ENCODE peak calls at places on chromosomes 11 and 22, in four cellular contexts. V is right lobe of liver, F is ovary, Q is GM12891. T is an unnamed sample.

GRCh38 chr11:47302853-47303252 is 32.9 kb downstream of the MADD start:
- DNase-seq in V (no peak), Q (no peak), F (no peak), T (no peak)

GRCh38 chr11:79512706-79513469 is 72.1 kb upstream of the TENM4 start:
- DNase-seq in F (no peak), Q (no peak), V (no peak), T (no peak)

GRCh38 chr11:1876361-1877063 is 15.2 kb downstream of the PRR33 start:
- DNase-seq in V (peak; percentile 56), Q (peak; percentile 63), F (peak; percentile 86), T (no peak)

GRCh38 chr11:11347583-11347982 is 5.5 kb downstream of the CSNK2A3 start:
- DNase-seq in V (no peak), F (peak; percentile 59), Q (no peak), T (no peak)

GRCh38 chr11:14644396-14645246 is 1.0 kb downstream of the PDE3B start:
- DNase-seq in V (peak; percentile 63), Q (peak; percentile 22), F (peak; percentile 48), T (no peak)

GRCh38 chr11:42311944-42312343 is 852.5 kb upstream of the LRRC4C start:
- DNase-seq in Q (no peak), F (no peak), V (no peak), T (no peak)

GRCh38 chr11:45322891-45323597 is 36.9 kb upstream of the SYT13 start:
- DNase-seq in V (no peak), F (no peak), Q (no peak), T (no peak)

GRCh38 chr11:135006800-135007199 is 594.8 kb upstream of the B3GAT1 start:
- DNase-seq in F (no peak), Q (no peak), V (no peak), T (no peak)

GRCh38 chr11:105732611-105733010 is 122.7 kb downstream of the GRIA4 start:
- DNase-seq in Q (no peak), F (no peak), V (no peak), T (no peak)

GRCh38 chr11:96483550-96483949 is 93.7 kb downstream of the JRKL start:
- DNase-seq in Q (no peak), V (no peak), F (no peak), T (no peak)

GRCh38 chr11:11149671-11150459 is 203.2 kb downstream of the CSNK2A3 start:
- DNase-seq in F (no peak), Q (no peak), V (no peak), T (no peak)

GRCh38 chr22:29113329-29113728 is 40.5 kb downstream of the KREMEN1 start:
- DNase-seq in F (no peak), Q (no peak), V (no peak), T (no peak)

GRCh38 chr22:31954535-31955326 is 10.4 kb downstream of the YWHAH start:
- DNase-seq in F (peak; percentile 13), V (no peak), Q (no peak), T (no peak)

GRCh38 chr22:19174106-19175025 is 4.2 kb downstream of the SLC25A1 start:
- DNase-seq in F (peak; percentile 56), Q (no peak), V (peak; percentile 89), T (peak; percentile 72)

GRCh38 chr22:19172213-19173046 is 6.1 kb downstream of the SLC25A1 start:
- DNase-seq in Q (no peak), F (no peak), V (no peak), T (no peak)

GRCh38 chr22:19175602-19176174 is 2.8 kb downstream of the SLC25A1 start:
- DNase-seq in V (peak; percentile 74), Q (no peak), F (no peak), T (no peak)

GRCh38 chr22:19175026-19175601 is 3.4 kb downstream of the SLC25A1 start:
- DNase-seq in Q (no peak), F (no peak), V (no peak), T (no peak)

GRCh38 chr22:19173047-19174035 is 5.2 kb downstream of the SLC25A1 start:
- DNase-seq in Q (no peak), V (no peak), F (no peak), T (no peak)
- TF ChIP-seq POLR2A in Q (peak; percentile 52), V (no peak), F (no peak), T (no peak)

GRCh38 chr22:39658806-39659463 is 88.4 kb downstream of the CACNA1I start:
- DNase-seq in V (no peak), Q (no peak), F (no peak), T (no peak)

GRCh38 chr22:39662677-39663034 is 92.1 kb downstream of the CACNA1I start:
- DNase-seq in V (no peak), Q (no peak), F (no peak), T (no peak)

GRCh38 chr22:39663751-39664150 is 93.2 kb downstream of the CACNA1I start:
- DNase-seq in V (no peak), Q (no peak), F (no peak), T (no peak)

GRCh38 chr22:39661842-39662676 is 91.5 kb downstream of the CACNA1I start:
- DNase-seq in F (no peak), Q (no peak), V (no peak), T (no peak)

DNA sequence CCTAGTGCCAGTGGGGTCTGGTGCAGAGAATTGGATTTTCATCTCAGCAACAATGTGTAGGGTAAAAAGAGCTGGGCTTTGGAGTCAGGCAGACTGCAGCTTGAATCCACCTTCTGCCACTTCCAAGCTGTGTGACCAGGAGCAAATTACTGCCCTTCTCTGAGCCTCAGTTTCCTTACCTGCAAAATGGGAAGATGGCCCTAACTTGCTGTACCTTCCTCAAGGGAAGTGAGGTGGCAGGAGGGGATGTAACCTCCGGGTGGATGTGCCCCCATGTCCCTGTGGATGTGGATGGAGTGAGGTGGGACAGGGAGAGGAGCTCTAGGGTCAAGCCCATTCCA is 90.9 kb downstream of the CACNA1I start:
- DNase-seq in V (no peak), Q (no peak), F (no peak), T (no peak)
- TF ChIP-seq POLR2A in V (no peak), Q (no peak), F (no peak), T (no peak)

DNA sequence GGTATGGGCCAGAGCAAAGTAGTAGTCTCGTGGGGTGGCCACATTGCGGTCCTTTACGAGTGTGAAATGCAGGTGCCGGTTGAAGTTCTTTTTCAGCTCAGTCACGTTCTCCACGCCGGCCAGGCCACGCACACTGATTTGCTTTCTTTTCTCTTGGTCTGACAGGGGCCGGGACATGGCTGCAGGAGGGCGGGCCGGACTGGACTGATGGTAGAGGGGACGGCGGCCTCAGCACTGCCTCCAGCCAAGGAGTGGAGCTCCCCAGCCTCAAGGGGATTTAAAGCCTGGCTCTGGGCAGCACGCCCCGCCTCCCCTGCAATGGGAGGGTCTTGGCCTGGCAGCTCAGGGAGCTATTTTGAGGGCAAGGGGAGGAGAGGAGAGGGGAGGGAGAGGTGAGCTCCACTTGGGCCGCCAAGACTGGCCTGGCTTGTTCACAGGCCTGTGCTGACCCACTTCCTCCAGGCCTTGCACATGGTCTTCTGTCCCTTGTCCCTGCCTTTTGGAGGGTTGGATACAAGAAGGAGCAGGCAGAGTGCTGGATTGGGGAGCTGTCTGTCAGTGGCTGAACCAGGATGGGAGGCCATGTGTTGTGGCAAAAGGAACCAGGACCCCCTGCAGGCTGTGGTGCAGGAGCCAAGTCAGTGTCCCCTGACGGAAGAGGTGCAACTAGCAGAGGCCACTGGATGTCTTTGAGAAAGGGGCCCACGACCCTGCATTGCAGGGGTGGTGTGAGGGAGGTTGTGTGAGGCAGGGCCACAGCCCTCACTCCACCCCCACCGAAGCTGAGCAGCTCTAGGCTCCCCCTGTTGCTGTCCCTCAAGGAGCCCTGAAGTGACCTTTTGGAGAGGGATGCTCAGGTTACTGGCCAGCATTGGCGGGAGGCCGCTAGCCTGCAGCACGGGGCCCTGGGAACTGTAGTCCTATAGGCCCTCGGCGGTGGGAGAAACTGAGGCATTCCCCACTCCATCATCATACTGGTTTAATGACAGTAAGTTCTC is at the start of gene PYGM:
- DNase-seq in V (peak; percentile 48), Q (no peak), F (peak; percentile 89), T (no peak)
- TF ChIP-seq POLR2A in V (no peak), Q (peak; percentile 22), F (no peak), T (no peak)

GRCh38 chr22:46970411-46971123 is 208.1 kb downstream of the TBC1D22A start:
- DNase-seq in V (no peak), Q (no peak), F (no peak), T (no peak)

GRCh38 chr22:46968848-46969247 is 206.4 kb downstream of the TBC1D22A start:
- DNase-seq in F (no peak), V (no peak), Q (no peak), T (no peak)

GRCh38 chr22:46969491-46969890 is 207.0 kb downstream of the TBC1D22A start:
- DNase-seq in V (no peak), F (no peak), Q (peak; percentile 73), T (no peak)

GRCh38 chr22:46971141-46971775 is 208.8 kb downstream of the TBC1D22A start:
- DNase-seq in Q (no peak), V (no peak), F (peak; percentile 70), T (no peak)

DNA sequence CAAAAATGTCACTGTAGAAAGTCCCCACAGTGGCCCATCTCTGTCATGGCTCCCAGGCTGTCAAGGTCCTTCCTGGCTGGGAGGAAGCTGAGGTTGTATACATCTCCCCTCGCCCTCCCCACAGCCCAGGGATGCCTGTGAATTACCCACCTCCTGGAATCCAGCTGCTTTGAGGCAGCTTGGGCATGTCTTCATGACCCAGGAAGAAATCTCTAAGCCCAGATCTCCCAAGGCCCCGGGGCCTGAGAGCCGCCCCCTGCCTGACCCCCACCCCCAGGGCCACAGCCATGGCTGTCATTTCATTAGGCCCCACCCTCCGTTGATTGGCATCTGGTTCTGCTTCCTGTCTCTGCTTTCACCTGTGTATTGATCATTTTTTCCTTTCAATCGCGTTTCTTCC is 207.5 kb downstream of the TBC1D22A start:
- DNase-seq in Q (no peak), F (no peak), V (no peak), T (no peak)
- TF ChIP-seq POLR2A in Q (no peak), F (no peak), V (no peak), T (no peak)

GRCh38 chr11:70397983-70398833 is at the start of gene CTTN:
- DNase-seq in Q (peak; percentile 84), V (peak; percentile 86), F (peak; percentile 95), T (peak; percentile 81)
- TF ChIP-seq POLR2A in Q (no peak), V (peak; percentile 47), F (peak; percentile 68), T (peak; percentile 64)

GRCh38 chr22:33090836-33091235 is 32.7 kb upstream of the SYN3 start:
- DNase-seq in F (no peak), V (no peak), Q (no peak), T (no peak)

GRCh38 chr22:33099593-33099992 is 41.4 kb upstream of the SYN3 start:
- DNase-seq in F (no peak), V (no peak), Q (no peak), T (no peak)

GRCh38 chr22:33101550-33101949 is 43.4 kb upstream of the SYN3 start:
- DNase-seq in F (no peak), Q (no peak), V (no peak), T (no peak)

DNA sequence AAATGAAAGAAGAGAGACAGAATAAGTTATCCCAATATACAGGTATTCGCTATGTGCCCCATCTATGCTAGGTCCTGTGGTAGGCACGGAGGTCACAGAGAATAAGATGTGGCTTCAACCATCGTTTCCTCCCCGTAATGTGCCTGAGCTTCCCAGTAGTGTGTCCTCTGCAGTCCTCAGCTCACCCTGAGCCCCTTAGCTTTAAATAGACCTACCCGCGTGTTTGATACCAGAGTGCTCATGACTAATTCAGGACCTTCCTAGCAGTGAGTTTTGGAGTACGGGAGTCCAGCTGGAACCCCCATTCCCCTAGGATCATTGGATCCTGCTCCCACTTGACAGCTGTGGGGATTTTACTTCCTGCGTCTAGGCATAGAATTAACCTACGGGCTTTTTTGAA is 37.5 kb upstream of the SYN3 start:
- DNase-seq in Q (no peak), F (no peak), V (no peak), T (no peak)
- TF ChIP-seq POLR2A in Q (no peak), F (no peak), V (no peak), T (no peak)

GRCh38 chr11:68314886-68315580 is 2.6 kb downstream of the LRP5 start:
- DNase-seq in F (peak; percentile 62), V (peak; percentile 92), Q (no peak), T (peak; percentile 87)
- TF ChIP-seq POLR2A in F (no peak), V (peak; percentile 85), Q (no peak), T (no peak)

GRCh38 chr11:22625448-22626287 is at the start of gene FANCF:
- DNase-seq in F (peak; percentile 90), V (peak; percentile 97), Q (peak; percentile 63), T (peak; percentile 53)
- TF ChIP-seq POLR2A in F (peak; percentile 8), V (no peak), Q (peak; percentile 78), T (peak; percentile 26)